ENCODE peak calls at places on chromosomes 13 and 19, in four cellular contexts. L, Z, F and D are unnamed samples.

GRCh38 chr19:16112778-16113177 is 1.1 kb downstream of the RAB8A start:
- DNase-seq in L (no peak), F (no peak), Z (no peak), D (no peak)

GRCh38 chr19:58356971-58357797 is 3.9 kb upstream of the A1BG start:
- DNase-seq in F (peak; percentile 41), Z (no peak), L (no peak), D (no peak)

GRCh38 chr19:11227201-11227886 is 12.1 kb upstream of the ANGPTL8 start:
- DNase-seq in Z (no peak), L (no peak), F (no peak), D (no peak)

GRCh38 chr13:98965325-98965724 is 12.5 kb downstream of the DOCK9 start:
- DNase-seq in F (no peak), Z (no peak), L (no peak), D (no peak)

GRCh38 chr13:60759499-60759898 is 362.5 kb downstream of the TDRD3 start:
- DNase-seq in F (no peak), Z (no peak), L (no peak), D (no peak)

GRCh38 chr19:4581381-4582111 is 22.1 kb upstream of the SEMA6B start:
- DNase-seq in F (no peak), L (no peak), Z (no peak), D (no peak)

GRCh38 chr13:91280806-91281205 is 66.7 kb upstream of the MIR17HG start:
- DNase-seq in L (no peak), F (no peak), Z (no peak), D (no peak)

GRCh38 chr19:38713865-38714264 is 30.4 kb downstream of the CAPN12 start:
- DNase-seq in F (no peak), L (no peak), Z (no peak), D (no peak)

GRCh38 chr13:113616991-113617749 is 32.6 kb downstream of the TFDP1 start:
- DNase-seq in L (no peak), F (no peak), Z (no peak), D (no peak)

GRCh38 chr19:35266904-35267817 is 1.6 kb upstream of the USF2 start:
- DNase-seq in L (peak; percentile 65), F (peak; percentile 74), Z (peak; percentile 54), D (peak; percentile 80)

GRCh38 chr13:109971745-109972090 is 185.3 kb upstream of the IRS2 start:
- DNase-seq in Z (no peak), F (no peak), L (no peak), D (no peak)

GRCh38 chr13:109973279-109973678 is 186.9 kb upstream of the IRS2 start:
- DNase-seq in F (no peak), Z (no peak), L (no peak), D (no peak)

GRCh38 chr13:109964164-109964563 is 177.8 kb upstream of the IRS2 start:
- DNase-seq in L (no peak), Z (no peak), F (no peak), D (no peak)

GRCh38 chr13:109971006-109971744 is 184.8 kb upstream of the IRS2 start:
- DNase-seq in Z (no peak), F (no peak), L (no peak), D (no peak)

DNA sequence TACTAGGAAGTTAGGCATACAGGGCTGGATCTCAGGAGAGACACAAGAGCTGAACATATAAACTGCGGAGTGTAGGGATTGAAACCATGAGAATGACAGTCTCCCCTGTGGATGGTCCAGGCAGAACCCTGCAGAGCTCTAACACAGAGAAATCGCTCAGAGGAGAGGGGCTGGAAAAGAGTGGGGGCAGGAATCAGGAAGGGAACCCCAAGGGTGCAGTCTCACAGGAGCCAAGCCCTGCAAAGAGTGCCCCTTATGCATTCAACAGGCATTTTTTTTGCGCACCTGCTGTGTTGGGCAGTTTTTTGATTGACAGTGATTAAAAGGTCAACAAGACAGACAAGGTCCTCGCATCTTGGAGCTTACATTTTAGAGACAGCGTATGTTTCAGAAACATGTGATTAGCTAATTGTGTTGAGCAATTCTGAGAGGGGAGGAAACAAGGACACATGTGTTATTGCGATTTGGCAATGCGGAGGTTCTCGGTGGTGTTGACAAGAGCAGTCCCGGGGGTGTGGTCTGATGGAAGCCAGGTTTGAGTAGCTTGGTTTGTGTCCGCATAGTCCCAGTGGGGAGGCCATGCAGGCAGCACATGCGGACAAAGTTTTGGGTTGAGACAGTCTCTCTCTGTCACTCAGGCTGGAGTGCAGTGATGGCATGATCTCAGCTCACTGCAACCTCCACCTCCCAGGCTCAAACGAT is 182.6 kb upstream of the IRS2 start:
- DNase-seq in Z (peak; percentile 65), L (no peak), F (no peak), D (no peak)
- H3K27ac ChIP-seq in Z (no peak overlapping the region), L (no peak overlapping the region), F (no peak overlapping the region), D (no peak overlapping the region)

GRCh38 chr19:31303262-31303815 is 45.9 kb downstream of the TSHZ3 start:
- DNase-seq in L (no peak), F (no peak), Z (no peak), D (no peak)

GRCh38 chr19:31307270-31307669 is 42.0 kb downstream of the TSHZ3 start:
- DNase-seq in L (no peak), F (no peak), Z (no peak), D (no peak)

GRCh38 chr19:31308781-31309180 is 40.5 kb downstream of the TSHZ3 start:
- DNase-seq in L (no peak), F (no peak), Z (no peak), D (no peak)

GRCh38 chr19:31304877-31305312 is 44.3 kb downstream of the TSHZ3 start:
- DNase-seq in L (no peak), F (no peak), Z (no peak), D (no peak)

GRCh38 chr19:31306006-31306753 is 43.1 kb downstream of the TSHZ3 start:
- DNase-seq in Z (no peak), L (no peak), F (no peak), D (no peak)
- H3K4me3 ChIP-seq in Z (no peak overlapping the region), L (no peak overlapping the region), F (no peak overlapping the region), D (no peak overlapping the region)

GRCh38 chr13:32955881-32956594 is 60.2 kb upstream of the KL start:
- DNase-seq in Z (no peak), L (no peak), F (no peak), D (no peak)

GRCh38 chr13:32947886-32948285 is 68.3 kb upstream of the KL start:
- DNase-seq in F (no peak), L (no peak), Z (no peak), D (no peak)

GRCh38 chr13:32956595-32956933 is 59.7 kb upstream of the KL start:
- DNase-seq in F (no peak), Z (peak; percentile 16), L (no peak), D (no peak)

GRCh38 chr13:32947411-32947810 is 68.8 kb upstream of the KL start:
- DNase-seq in L (no peak), F (no peak), Z (no peak), D (no peak)

GRCh38 chr13:32951580-32951979 is 64.6 kb upstream of the KL start:
- DNase-seq in Z (no peak), F (no peak), L (no peak), D (no peak)
- H3K4me1 ChIP-seq in Z (no peaks in the 10 kb centered on the region), F (no peaks in the 10 kb centered on the region), L (no peaks in the 10 kb centered on the region), D (no peaks in the 10 kb centered on the region)

GRCh38 chr19:50894478-50895356 is 16.5 kb downstream of the KLK4 start:
- DNase-seq in F (no peak), Z (no peak), L (no peak), D (peak; percentile 10)
- H3K27ac ChIP-seq in F (no peak overlapping the region), Z (no peak overlapping the region), L (no peak overlapping the region), D (no peak overlapping the region)

DNA sequence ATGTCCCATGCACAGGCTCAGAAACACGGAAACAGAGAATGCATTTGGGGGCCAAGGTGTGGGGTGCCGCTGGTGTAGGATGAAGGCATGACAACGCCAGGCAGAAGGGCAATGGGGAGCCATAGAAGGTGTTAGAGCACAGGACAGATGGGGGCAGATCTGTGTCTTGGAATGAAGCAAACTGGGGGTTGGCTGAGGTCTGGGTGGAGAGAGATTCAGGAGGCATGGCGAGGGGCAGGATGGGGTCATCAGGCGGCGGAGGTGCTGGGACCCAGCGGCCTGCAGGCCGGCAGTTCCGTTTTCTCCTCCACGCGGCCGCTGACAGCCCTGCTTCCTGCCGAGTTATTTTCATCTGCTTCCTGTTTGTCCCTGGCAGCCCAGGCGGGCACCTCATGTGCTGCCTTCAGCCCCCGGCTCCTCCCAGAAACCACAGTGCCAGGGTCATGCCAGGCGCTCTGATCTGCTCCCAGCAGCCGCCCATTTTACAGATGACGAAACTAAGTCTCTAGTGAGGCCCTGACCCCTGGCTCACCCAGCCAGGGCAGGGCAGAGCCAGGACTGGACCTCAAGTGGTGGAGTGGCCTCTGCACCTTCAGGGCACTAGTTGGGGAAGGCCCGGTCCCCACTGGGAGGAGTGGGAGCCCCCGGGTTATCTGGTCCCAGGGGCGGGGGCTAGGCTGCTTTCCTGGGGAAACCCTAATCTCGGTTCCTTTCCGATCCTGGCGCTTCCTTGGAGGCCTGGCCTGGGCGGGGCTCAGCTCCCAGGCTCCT is 2.2 kb downstream of the ARHGAP45 start:
- DNase-seq in Z (peak; percentile 60), F (peak; percentile 94), L (peak; percentile 83), D (peak; percentile 82)
- H3K4me3 ChIP-seq in Z (peak overlapping the region; percentile 34), F (peak overlapping the region; percentile 73), L (peak overlapping the region; percentile 81), D (no peak overlapping the region)